ENCODE peak calls at places on chromosomes 7 and 10, in five cellular contexts. One of them, this sample, is unnamed.

GRCh38 chr10:127159648-127160245 is 36.6 kb downstream of the INSYN2A start:
- DNase-seq in activated CD4-positive, alpha-beta T cell treated with anti-CD3 and anti-CD28 coated beads, Interleukin-2, amount 50 U/mL, for 1 hour: no peak
- DNase-seq in stimulated activated CD4-positive, alpha-beta T cell treated with anti-CD3 and anti-CD28 coated beads, Interleukin-2, amount 100 ng/mL, for 48 hours: no peak
- DNase-seq in AG08395: no peak
- DNase-seq in OCI-M1: no peak
- DNase-seq in this sample: no peak

GRCh38 chr7:155269766-155270585 is 27.7 kb upstream of the INSIG1 start:
- DNase-seq in AG08395: no peak
- DNase-seq in activated CD4-positive, alpha-beta T cell treated with anti-CD3 and anti-CD28 coated beads, Interleukin-2, amount 50 U/mL, for 1 hour: no peak
- DNase-seq in stimulated activated CD4-positive, alpha-beta T cell treated with anti-CD3 and anti-CD28 coated beads, Interleukin-2, amount 100 ng/mL, for 48 hours: no peak
- DNase-seq in OCI-M1: no peak
- DNase-seq in this sample: no peak

GRCh38 chr7:157430721-157431120 is 93.9 kb downstream of the DNAJB6 start:
- DNase-seq in activated CD4-positive, alpha-beta T cell treated with anti-CD3 and anti-CD28 coated beads, Interleukin-2, amount 50 U/mL, for 1 hour: no peak
- DNase-seq in stimulated activated CD4-positive, alpha-beta T cell treated with anti-CD3 and anti-CD28 coated beads, Interleukin-2, amount 100 ng/mL, for 48 hours: no peak
- DNase-seq in OCI-M1: no peak
- DNase-seq in AG08395: no peak
- DNase-seq in this sample: no peak

GRCh38 chr10:46225597-46225996 is 61.2 kb upstream of the ANTXRL start:
- DNase-seq in activated CD4-positive, alpha-beta T cell treated with anti-CD3 and anti-CD28 coated beads, Interleukin-2, amount 50 U/mL, for 1 hour: no peak
- DNase-seq in AG08395: no peak
- DNase-seq in OCI-M1: no peak
- DNase-seq in stimulated activated CD4-positive, alpha-beta T cell treated with anti-CD3 and anti-CD28 coated beads, Interleukin-2, amount 100 ng/mL, for 48 hours: no peak
- DNase-seq in this sample: no peak

GRCh38 chr10:112332509-112333228 is 41.2 kb upstream of the ACSL5 start:
- DNase-seq in AG08395: no peak
- DNase-seq in activated CD4-positive, alpha-beta T cell treated with anti-CD3 and anti-CD28 coated beads, Interleukin-2, amount 50 U/mL, for 1 hour: no peak
- DNase-seq in stimulated activated CD4-positive, alpha-beta T cell treated with anti-CD3 and anti-CD28 coated beads, Interleukin-2, amount 100 ng/mL, for 48 hours: no peak
- DNase-seq in OCI-M1: no peak
- DNase-seq in this sample: no peak

GRCh38 chr10:107091126-107091525 is 73.4 kb downstream of the SORCS1 start:
- DNase-seq in stimulated activated CD4-positive, alpha-beta T cell treated with anti-CD3 and anti-CD28 coated beads, Interleukin-2, amount 100 ng/mL, for 48 hours: no peak
- DNase-seq in activated CD4-positive, alpha-beta T cell treated with anti-CD3 and anti-CD28 coated beads, Interleukin-2, amount 50 U/mL, for 1 hour: no peak
- DNase-seq in OCI-M1: peak
- DNase-seq in AG08395: no peak
- DNase-seq in this sample: no peak

GRCh38 chr10:104255244-104255981 is 721 bp downstream of the GSTO1 start:
- DNase-seq in OCI-M1: peak
- DNase-seq in activated CD4-positive, alpha-beta T cell treated with anti-CD3 and anti-CD28 coated beads, Interleukin-2, amount 50 U/mL, for 1 hour: no peak
- DNase-seq in AG08395: peak
- DNase-seq in stimulated activated CD4-positive, alpha-beta T cell treated with anti-CD3 and anti-CD28 coated beads, Interleukin-2, amount 100 ng/mL, for 48 hours: no peak
- DNase-seq in this sample: peak

GRCh38 chr7:142804715-142805114 is 33.9 kb downstream of the PRSS2 start:
- DNase-seq in OCI-M1: no peak
- DNase-seq in activated CD4-positive, alpha-beta T cell treated with anti-CD3 and anti-CD28 coated beads, Interleukin-2, amount 50 U/mL, for 1 hour: peak
- DNase-seq in AG08395: no peak
- DNase-seq in stimulated activated CD4-positive, alpha-beta T cell treated with anti-CD3 and anti-CD28 coated beads, Interleukin-2, amount 100 ng/mL, for 48 hours: no peak
- DNase-seq in this sample: no peak

GRCh38 chr10:119285495-119286267 is 78.3 kb downstream of the GRK5 start:
- DNase-seq in activated CD4-positive, alpha-beta T cell treated with anti-CD3 and anti-CD28 coated beads, Interleukin-2, amount 50 U/mL, for 1 hour: no peak
- DNase-seq in stimulated activated CD4-positive, alpha-beta T cell treated with anti-CD3 and anti-CD28 coated beads, Interleukin-2, amount 100 ng/mL, for 48 hours: no peak
- DNase-seq in OCI-M1: peak
- DNase-seq in AG08395: no peak
- DNase-seq in this sample: no peak